ENCODE peak calls at places on chromosomes 13 and 19, in eight cellular contexts. X, B, K, F, G, E, U and W are unnamed samples.

GRCh38 chr19:17235618-17236413 is 9.8 kb downstream of the OCEL1 start:
- DNase-seq in G (peak), B (peak), X (no peak), F (peak), E (peak), K (peak), U (peak), W (peak)

GRCh38 chr13:37163626-37164365 is 58.3 kb upstream of the CSNK1A1L start:
- DNase-seq in B (no peak), F (no peak), G (no peak), X (no peak), K (no peak), U (no peak), E (no peak), W (no peak)

GRCh38 chr13:113076681-113077401 is 28.8 kb upstream of the F7 start:
- DNase-seq in E (no peak), F (no peak), K (no peak), U (no peak), G (no peak), X (no peak), B (no peak), W (no peak)

GRCh38 chr19:3133793-3134116 is 2.1 kb upstream of the GNA15 start:
- DNase-seq in E (no peak), F (no peak), B (no peak), X (no peak), G (no peak), U (no peak), K (no peak), W (no peak)

GRCh38 chr19:54420383-54421168 is 5.3 kb downstream of the TTYH1 start:
- DNase-seq in B (peak), E (no peak), G (no peak), X (peak), U (no peak), F (no peak), K (no peak), W (peak)

GRCh38 chr19:13460045-13460444 is 46.2 kb downstream of the CACNA1A start:
- DNase-seq in U (no peak), E (no peak), X (no peak), F (no peak), B (no peak), K (no peak), G (peak), W (no peak)

GRCh38 chr19:38975214-38975860 is at the start of gene FBXO17:
- DNase-seq in U (no peak), E (peak), X (peak), K (peak), F (no peak), G (peak), B (peak), W (peak)

GRCh38 chr19:38142176-38143035 is 81.6 kb downstream of the DPF1 start:
- DNase-seq in X (peak), G (peak), B (peak), U (peak), K (no peak), F (peak), E (no peak), W (peak)

GRCh38 chr13:55673910-55674309 is 1466.8 kb upstream of the PRR20A start:
- DNase-seq in X (no peak), U (no peak), E (no peak), G (no peak), K (no peak), B (no peak), F (no peak), W (no peak)

GRCh38 chr13:51729853-51730553 is 74.0 kb downstream of the DHRS12 start:
- DNase-seq in U (peak), E (peak), B (no peak), F (no peak), X (no peak), K (no peak), G (peak), W (no peak)

GRCh38 chr19:49718511-49718910 is 27.6 kb downstream of the CPT1C start:
- DNase-seq in K (no peak), F (no peak), E (no peak), B (no peak), U (peak), G (no peak), X (no peak), W (no peak)

GRCh38 chr19:12521996-12522395 is 29.3 kb downstream of the ZNF564 start:
- DNase-seq in U (no peak), F (no peak), X (no peak), B (no peak), K (no peak), E (no peak), G (no peak), W (no peak)

GRCh38 chr19:2567580-2567979 is 91.7 kb downstream of the GADD45B start:
- DNase-seq in B (peak), K (no peak), U (no peak), E (no peak), G (no peak), X (peak), F (no peak), W (no peak)

GRCh38 chr19:33522371-33522662 is 726 bp upstream of the PEPD start:
- DNase-seq in G (no peak), E (no peak), X (no peak), B (no peak), U (no peak), F (no peak), K (no peak), W (no peak)

GRCh38 chr13:32443111-32443510 is 15.2 kb upstream of the N4BP2L1 start:
- DNase-seq in E (no peak), K (no peak), B (no peak), X (no peak), U (no peak), F (no peak), G (no peak), W (no peak)

GRCh38 chr13:110114351-110114750 is 192.6 kb downstream of the COL4A1 start:
- DNase-seq in U (peak), X (no peak), F (no peak), E (no peak), K (no peak), G (no peak), B (no peak), W (no peak)

GRCh38 chr19:48833977-48834376 is 2.3 kb downstream of the HSD17B14 start:
- DNase-seq in X (no peak), G (no peak), U (no peak), F (no peak), B (no peak), K (no peak), E (no peak), W (no peak)

GRCh38 chr19:14619404-14619803 is 36.5 kb downstream of the CLEC17A start:
- DNase-seq in K (no peak), E (no peak), X (no peak), F (no peak), U (no peak), B (no peak), G (no peak), W (no peak)

GRCh38 chr19:1081301-1082164 is 13.6 kb downstream of the POLR2E start:
- DNase-seq in G (no peak), X (no peak), U (no peak), E (no peak), B (no peak), F (peak), K (no peak), W (no peak)

GRCh38 chr19:2356036-2356646 is 3.9 kb upstream of the TMPRSS9 start:
- DNase-seq in G (no peak), F (no peak), B (no peak), U (no peak), X (no peak), K (no peak), E (no peak), W (no peak)